ENCODE peak calls at places on chromosomes 11 and 22, in six cellular contexts. J is ELR; E is fibroblast of pulmonary artery; Y is Ammon's horn; N is lower leg skin; H is stimulated activated CD8-positive, alpha-beta memory T cell treated with anti-CD3 and anti-CD28 coated beads, Interleukin-4, amount 100 ng/mL, for 4 hours. M is an unnamed sample.

GRCh38 chr11:63768232-63769043 is at the start of gene ZFTA:
- DNase-seq in J (peak; percentile 76), E (peak; percentile 61), Y (peak; percentile 43), N (no peak), H (peak; percentile 33), M (peak; percentile 28)

GRCh38 chr11:110092577-110093406 is at the start of gene ZC3H12C:
- DNase-seq in Y (peak; percentile 84), N (peak; percentile 72), H (no peak), J (peak; percentile 94), E (peak; percentile 90), M (peak; percentile 82)

GRCh38 chr22:18095101-18095805 is 15.4 kb upstream of the TUBA8 start:
- DNase-seq in J (peak; percentile 26), H (no peak), E (no peak), Y (peak; percentile 62), N (no peak), M (peak; percentile 33)

GRCh38 chr11:108973402-108974119 is 308.7 kb downstream of the DDX10 start:
- DNase-seq in J (peak; percentile 95), N (no peak), H (no peak), E (peak; percentile 89), Y (no peak), M (peak; percentile 64)

GRCh38 chr11:60367009-60367408 is 11.3 kb upstream of the MS4A7 start:
- DNase-seq in E (no peak), N (no peak), H (no peak), J (no peak), Y (no peak), M (no peak)

GRCh38 chr11:77633856-77634425 is 3.7 kb downstream of the CLNS1A start:
- DNase-seq in J (no peak), Y (no peak), N (no peak), H (no peak), E (peak; percentile 56), M (no peak)

GRCh38 chr11:113202431-113202830 is 112.0 kb upstream of the TTC12 start:
- DNase-seq in N (no peak), H (no peak), E (peak; percentile 13), J (peak; percentile 66), Y (no peak), M (no peak)

GRCh38 chr11:12358302-12359188 is 18.8 kb upstream of the PARVA start:
- DNase-seq in Y (no peak), N (no peak), J (no peak), E (no peak), H (no peak), M (no peak)

GRCh38 chr22:33274214-33274828 is 216.1 kb upstream of the SYN3 start:
- DNase-seq in E (peak; percentile 27), Y (no peak), N (no peak), J (peak; percentile 1), H (no peak), M (no peak)

GRCh38 chr11:124869331-124869730 is 4.1 kb downstream of the ROBO3 start:
- DNase-seq in J (no peak), Y (no peak), N (no peak), H (no peak), E (no peak), M (no peak)

GRCh38 chr22:44395116-44396005 is 82.6 kb upstream of the SHISAL1 start:
- DNase-seq in J (no peak), E (no peak), H (no peak), Y (no peak), N (no peak), M (no peak)

GRCh38 chr11:69887841-69888670 is 68.8 kb upstream of the FGF3 start:
- DNase-seq in H (no peak), J (no peak), E (no peak), N (no peak), Y (no peak), M (no peak)

GRCh38 chr22:30843245-30843644 is 125.3 kb downstream of the MORC2 start:
- DNase-seq in J (peak; percentile 55), E (no peak), N (peak; percentile 4), H (no peak), Y (no peak), M (no peak)

M was measured in brain microvascular endothelial cell.